ENCODE peak calls at places on chromosomes 5 and 9, in four cellular contexts. O is K562, G is HCT116, D is HepG2. L is an unnamed sample. For H3K4me1, the result is how much of the 10 kb centered on the place peaks cover.

GRCh38 chr5:1332461-1333001 is 12.4 kb downstream of the CLPTM1L start:
- DNase-seq in O (no peak), G (no peak), D (no peak), L (no peak)

GRCh38 chr5:179422840-179423523 is 77.7 kb upstream of the ADAMTS2 start:
- DNase-seq in D (no peak), O (no peak), G (no peak), L (no peak)

GRCh38 chr9:126235350-126235740 is 91.3 kb upstream of the MVB12B start:
- DNase-seq in O (no peak), D (no peak), G (no peak), L (no peak)

GRCh38 chr9:37149646-37150308 is 29.4 kb downstream of the ZCCHC7 start:
- DNase-seq in O (no peak), G (no peak), D (no peak), L (no peak)

GRCh38 chr5:160787247-160787646 is 64.8 kb downstream of the ATP10B start:
- DNase-seq in O (no peak), G (no peak), D (peak), L (no peak)

GRCh38 chr9:76298497-76299144 is 95.6 kb downstream of the RFK start:
- DNase-seq in G (no peak), O (no peak), D (no peak), L (no peak)

GRCh38 chr5:107383414-107383813 is 287.3 kb downstream of the EFNA5 start:
- DNase-seq in O (no peak), G (no peak), D (no peak), L (no peak)

GRCh38 chr5:67528953-67529352 is 332.4 kb upstream of the CD180 start:
- DNase-seq in O (no peak), G (no peak), D (no peak), L (no peak)

GRCh38 chr9:114775981-114776380 is 29.9 kb downstream of the TNFSF15 start:
- DNase-seq in D (no peak), O (no peak), G (no peak), L (no peak)

DNA sequence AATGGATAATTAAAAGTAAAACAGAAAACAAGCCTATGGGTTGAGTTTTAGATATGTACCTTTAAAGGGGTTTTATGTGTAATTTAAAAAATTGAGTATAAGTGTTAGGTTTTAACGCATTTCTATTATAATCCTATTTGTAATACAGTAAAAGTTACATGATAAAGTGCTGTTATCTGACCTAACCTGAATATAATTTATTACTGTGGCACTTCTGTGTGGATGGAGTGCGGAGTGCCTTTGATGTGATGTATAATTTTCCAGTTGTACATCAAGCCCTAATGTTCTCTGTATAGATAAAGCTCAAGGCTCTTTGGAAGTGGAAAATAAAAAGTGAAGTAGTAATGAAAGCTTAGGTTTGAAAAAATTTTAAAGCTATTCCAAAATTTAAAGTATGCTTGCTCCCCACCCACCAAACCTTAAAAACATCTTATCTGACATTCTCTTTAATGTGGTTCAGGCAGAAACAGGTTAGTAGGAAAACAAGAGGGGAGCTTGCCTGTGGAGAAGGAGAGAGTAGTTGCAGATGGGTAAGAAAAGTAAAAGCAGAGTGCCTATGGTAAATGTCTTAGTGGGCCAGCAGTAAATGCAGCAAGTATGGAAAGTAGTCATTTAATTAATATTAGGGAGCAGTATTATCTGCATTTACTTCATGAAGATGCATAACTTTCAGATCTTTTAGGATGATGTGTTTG is 4.0 kb downstream of the MATR3 start:
- DNase-seq in G (no peak), O (no peak), D (no peak), L (no peak)
- H3K4me1 ChIP-seq in G (half or more), O (under half), D (half or more), L (under half)

GRCh38 chr5:6269925-6270324 is 108.4 kb downstream of the MED10 start:
- DNase-seq in O (no peak), D (no peak), G (no peak), L (no peak)
- TF ChIP-seq POLR2AphosphoS5 in O (no peak), D (no peak), G (no peak), L (no peak)

DNA sequence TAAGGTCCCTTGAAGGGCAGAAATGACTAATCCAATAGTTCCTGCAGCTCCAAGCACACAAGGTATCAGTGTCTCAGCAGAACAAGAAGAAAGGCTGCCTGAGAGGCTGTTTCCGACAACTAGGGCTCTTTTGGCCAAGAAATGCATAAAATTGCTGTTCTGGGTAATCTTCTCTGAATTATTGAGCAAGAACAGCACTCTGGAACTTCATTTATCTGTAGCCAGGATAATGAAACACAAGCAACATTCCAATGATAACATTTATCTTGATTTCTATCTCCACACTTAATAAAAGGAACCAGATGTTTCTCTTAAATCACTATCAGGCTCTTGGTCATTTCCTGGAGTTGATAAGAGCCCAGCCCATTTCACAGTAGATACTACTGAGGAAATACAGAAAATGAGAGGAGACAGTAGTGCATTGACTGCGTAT is 17.0 kb upstream of the AUH start:
- DNase-seq in G (no peak), D (no peak), O (no peak), L (no peak)
- TF ChIP-seq TCF7L2 in G (no peak), D (no peak), O (no peak), L (no peak)

DNA sequence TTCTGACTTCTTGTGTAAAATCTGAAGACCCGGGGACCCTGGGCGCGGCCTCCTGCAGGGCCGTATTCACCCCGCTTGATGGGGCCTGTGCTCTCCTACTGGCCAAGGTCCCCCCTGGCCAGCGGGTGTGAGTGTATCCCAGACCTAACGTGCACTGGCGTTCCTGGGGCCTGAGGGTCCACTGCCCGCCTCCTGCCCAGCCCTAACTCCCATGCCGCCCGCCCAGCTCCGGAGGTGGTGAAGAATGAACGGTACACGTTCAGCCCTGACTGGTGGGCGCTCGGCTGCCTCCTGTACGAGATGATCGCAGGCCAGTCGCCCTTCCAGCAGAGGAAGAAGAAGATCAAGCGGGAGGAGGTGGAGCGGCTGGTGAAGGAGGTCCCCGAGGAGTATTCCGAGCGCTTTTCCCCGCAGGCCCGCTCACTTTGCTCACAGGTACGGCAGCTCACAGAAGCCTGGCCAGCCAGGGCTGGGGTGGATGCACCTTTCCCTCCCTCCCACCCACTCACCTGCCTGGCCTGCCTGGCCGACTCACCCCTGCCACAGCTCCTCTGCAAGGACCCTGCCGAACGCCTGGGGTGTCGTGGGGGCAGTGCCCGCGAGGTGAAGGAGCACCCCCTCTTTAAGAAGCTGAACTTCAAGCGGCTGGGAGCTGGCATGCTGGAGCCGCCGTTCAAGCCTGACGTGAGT is 9.5 kb downstream of the GRK6 start:
- DNase-seq in G (no peak), O (no peak), D (no peak), L (no peak)
- H3K4me1 ChIP-seq in G (under half), O (under half), D (under half), L (under half)

GRCh38 chr5:90871356-90871755 is 312.8 kb downstream of the ADGRV1 start:
- DNase-seq in D (no peak), G (no peak), O (no peak), L (no peak)
- TF ChIP-seq POLR2AphosphoS5 in D (no peak), G (no peak), O (no peak), L (no peak)

GRCh38 chr5:7012057-7012456 is 298.8 kb downstream of the TENT4A start:
- DNase-seq in D (no peak), O (no peak), G (no peak), L (no peak)

GRCh38 chr5:7018601-7019000 is 305.4 kb downstream of the TENT4A start:
- DNase-seq in D (no peak), G (no peak), O (no peak), L (no peak)

GRCh38 chr5:7015586-7016256 is 302.5 kb downstream of the TENT4A start:
- DNase-seq in O (no peak), G (no peak), D (no peak), L (no peak)

GRCh38 chr5:7018144-7018543 is 304.9 kb downstream of the TENT4A start:
- DNase-seq in D (no peak), O (no peak), G (no peak), L (no peak)

DNA sequence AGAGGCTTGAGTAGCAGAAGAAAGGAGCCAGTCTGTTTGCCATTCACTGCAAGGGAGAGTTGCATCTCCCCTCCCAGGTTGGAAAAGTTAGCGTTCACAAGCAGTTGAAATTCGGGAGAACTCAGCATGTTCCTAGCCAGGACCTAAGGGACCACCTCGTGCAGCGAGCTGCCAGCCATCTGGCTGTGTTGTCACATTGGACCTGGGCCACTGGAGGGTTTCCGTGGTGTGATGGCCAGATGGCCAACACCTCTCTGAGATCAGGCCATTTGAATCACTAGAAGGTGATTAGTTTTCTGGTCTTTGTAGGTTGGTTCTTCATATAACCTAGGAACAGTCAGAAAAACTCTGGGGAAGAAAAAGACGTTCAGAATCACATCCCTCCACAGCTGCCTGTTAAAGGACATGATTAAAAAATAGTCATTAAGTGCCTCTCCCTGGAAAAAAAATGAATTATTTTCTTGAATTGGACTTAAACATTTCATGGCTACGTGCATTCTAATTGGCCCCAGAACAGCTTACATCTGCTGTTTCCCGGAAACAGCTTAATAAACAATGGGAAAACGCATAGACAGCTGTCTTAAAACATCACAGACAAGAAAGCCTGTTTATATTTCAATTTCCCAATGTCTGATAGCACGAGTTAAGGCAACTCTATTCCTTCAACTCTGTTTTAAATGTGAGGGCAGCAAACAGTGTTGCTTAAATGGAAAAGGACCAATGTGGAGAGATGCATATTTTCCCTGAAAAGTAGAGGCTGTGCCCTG is 304.0 kb downstream of the TENT4A start:
- DNase-seq in D (no peak), G (no peak), O (no peak), L (no peak)
- TF ChIP-seq TCF7L2 in D (no peak), G (no peak), O (no peak), L (no peak)